ENCODE peak calls at places on chromosomes 6 and 20, in nine cellular contexts. One of them, this sample, is unnamed.

GRCh38 chr20:64224344-64225165 is 31.0 kb upstream of the PCMTD2 start:
- DNase-seq in transverse colon: no peak
- DNase-seq in fibroblast of lung: peak
- DNase-seq in body of pancreas: peak
- DNase-seq in prostate gland: no peak
- DNase-seq in IMR-90: peak
- DNase-seq in WERI-Rb-1: no peak
- DNase-seq in tibial nerve: no peak
- DNase-seq in AG04450: peak
- DNase-seq in this sample: peak

GRCh38 chr20:46963758-46964181 is 69.1 kb downstream of the EYA2 start:
- DNase-seq in fibroblast of lung: no peak
- DNase-seq in IMR-90: peak
- DNase-seq in tibial nerve: no peak
- DNase-seq in WERI-Rb-1: no peak
- DNase-seq in body of pancreas: no peak
- DNase-seq in AG04450: no peak
- DNase-seq in prostate gland: peak
- DNase-seq in transverse colon: no peak
- DNase-seq in this sample: peak

GRCh38 chr20:19833395-19833794 is 75.3 kb downstream of the RIN2 start:
- DNase-seq in WERI-Rb-1: no peak
- DNase-seq in fibroblast of lung: no peak
- DNase-seq in AG04450: no peak
- DNase-seq in IMR-90: no peak
- DNase-seq in transverse colon: no peak
- DNase-seq in prostate gland: no peak
- DNase-seq in tibial nerve: no peak
- DNase-seq in body of pancreas: no peak
- DNase-seq in this sample: no peak

GRCh38 chr20:14431568-14431967 is 94.2 kb upstream of the FLRT3 start:
- DNase-seq in body of pancreas: no peak
- DNase-seq in transverse colon: no peak
- DNase-seq in IMR-90: no peak
- DNase-seq in tibial nerve: no peak
- DNase-seq in prostate gland: no peak
- DNase-seq in fibroblast of lung: no peak
- DNase-seq in AG04450: no peak
- DNase-seq in WERI-Rb-1: no peak
- DNase-seq in this sample: no peak

GRCh38 chr20:43972051-43972450 is 57.4 kb downstream of the TOX2 start:
- DNase-seq in AG04450: no peak
- DNase-seq in tibial nerve: no peak
- DNase-seq in prostate gland: no peak
- DNase-seq in IMR-90: no peak
- DNase-seq in WERI-Rb-1: no peak
- DNase-seq in transverse colon: no peak
- DNase-seq in fibroblast of lung: no peak
- DNase-seq in body of pancreas: no peak
- DNase-seq in this sample: no peak

GRCh38 chr6:20213271-20213798 is 1.1 kb upstream of the MBOAT1 start:
- DNase-seq in WERI-Rb-1: no peak
- DNase-seq in prostate gland: no peak
- DNase-seq in IMR-90: no peak
- DNase-seq in tibial nerve: no peak
- DNase-seq in AG04450: no peak
- DNase-seq in body of pancreas: no peak
- DNase-seq in transverse colon: no peak
- DNase-seq in fibroblast of lung: no peak
- DNase-seq in this sample: no peak

GRCh38 chr20:63503524-63503923 is 4.6 kb upstream of the EEF1A2 start:
- DNase-seq in IMR-90: no peak
- DNase-seq in WERI-Rb-1: no peak
- DNase-seq in transverse colon: no peak
- DNase-seq in prostate gland: no peak
- DNase-seq in tibial nerve: no peak
- DNase-seq in body of pancreas: no peak
- DNase-seq in AG04450: no peak
- DNase-seq in fibroblast of lung: no peak
- DNase-seq in this sample: no peak

GRCh38 chr6:158850807-158851115 is 31.6 kb upstream of the EZR start:
- DNase-seq in fibroblast of lung: peak
- DNase-seq in WERI-Rb-1: no peak
- DNase-seq in tibial nerve: no peak
- DNase-seq in IMR-90: peak
- DNase-seq in transverse colon: no peak
- DNase-seq in AG04450: no peak
- DNase-seq in prostate gland: no peak
- DNase-seq in body of pancreas: no peak
- DNase-seq in this sample: no peak

GRCh38 chr6:148915889-148916288 is 169.1 kb downstream of the UST start:
- DNase-seq in IMR-90: no peak
- DNase-seq in transverse colon: no peak
- DNase-seq in AG04450: no peak
- DNase-seq in tibial nerve: no peak
- DNase-seq in body of pancreas: no peak
- DNase-seq in WERI-Rb-1: no peak
- DNase-seq in fibroblast of lung: no peak
- DNase-seq in prostate gland: no peak
- DNase-seq in this sample: no peak

GRCh38 chr20:31838646-31839292 is 6.6 kb downstream of the FOXS1 start:
- DNase-seq in WERI-Rb-1: no peak
- DNase-seq in AG04450: no peak
- DNase-seq in prostate gland: no peak
- DNase-seq in IMR-90: no peak
- DNase-seq in fibroblast of lung: no peak
- DNase-seq in tibial nerve: no peak
- DNase-seq in body of pancreas: no peak
- DNase-seq in transverse colon: no peak
- DNase-seq in this sample: no peak

GRCh38 chr20:33859157-33859695 is 48.1 kb downstream of the CHMP4B start:
- DNase-seq in prostate gland: no peak
- DNase-seq in IMR-90: no peak
- DNase-seq in fibroblast of lung: no peak
- DNase-seq in transverse colon: peak
- DNase-seq in body of pancreas: no peak
- DNase-seq in AG04450: no peak
- DNase-seq in WERI-Rb-1: no peak
- DNase-seq in tibial nerve: no peak
- DNase-seq in this sample: no peak

GRCh38 chr20:21498646-21499045 is 15.2 kb downstream of the NKX2-2 start:
- DNase-seq in AG04450: no peak
- DNase-seq in body of pancreas: no peak
- DNase-seq in prostate gland: no peak
- DNase-seq in transverse colon: no peak
- DNase-seq in tibial nerve: no peak
- DNase-seq in fibroblast of lung: no peak
- DNase-seq in WERI-Rb-1: no peak
- DNase-seq in IMR-90: no peak
- DNase-seq in this sample: no peak

GRCh38 chr6:105359419-105360366 is 43.2 kb downstream of the PREP start:
- DNase-seq in fibroblast of lung: peak
- DNase-seq in IMR-90: peak
- DNase-seq in tibial nerve: no peak
- DNase-seq in WERI-Rb-1: no peak
- DNase-seq in transverse colon: no peak
- DNase-seq in body of pancreas: no peak
- DNase-seq in AG04450: peak
- DNase-seq in prostate gland: no peak
- DNase-seq in this sample: peak

GRCh38 chr20:53645582-53645897 is 51.9 kb upstream of the ZNF217 start:
- DNase-seq in WERI-Rb-1: no peak
- DNase-seq in transverse colon: no peak
- DNase-seq in fibroblast of lung: no peak
- DNase-seq in AG04450: no peak
- DNase-seq in IMR-90: no peak
- DNase-seq in body of pancreas: no peak
- DNase-seq in tibial nerve: no peak
- DNase-seq in prostate gland: no peak
- DNase-seq in this sample: no peak

GRCh38 chr6:11271637-11272036 is 39.2 kb upstream of the NEDD9 start:
- DNase-seq in IMR-90: peak
- DNase-seq in transverse colon: no peak
- DNase-seq in WERI-Rb-1: no peak
- DNase-seq in AG04450: peak
- DNase-seq in tibial nerve: no peak
- DNase-seq in body of pancreas: no peak
- DNase-seq in prostate gland: no peak
- DNase-seq in fibroblast of lung: peak
- DNase-seq in this sample: no peak

GRCh38 chr6:11273406-11274065 is 41.1 kb upstream of the NEDD9 start:
- DNase-seq in AG04450: no peak
- DNase-seq in transverse colon: peak
- DNase-seq in prostate gland: no peak
- DNase-seq in fibroblast of lung: no peak
- DNase-seq in IMR-90: no peak
- DNase-seq in tibial nerve: no peak
- DNase-seq in body of pancreas: no peak
- DNase-seq in WERI-Rb-1: no peak
- DNase-seq in this sample: no peak

GRCh38 chr6:11270030-11271027 is 37.9 kb upstream of the NEDD9 start:
- DNase-seq in WERI-Rb-1: no peak
- DNase-seq in body of pancreas: peak
- DNase-seq in IMR-90: peak
- DNase-seq in tibial nerve: no peak
- DNase-seq in transverse colon: peak
- DNase-seq in prostate gland: no peak
- DNase-seq in AG04450: no peak
- DNase-seq in fibroblast of lung: peak
- DNase-seq in this sample: no peak

GRCh38 chr6:11271228-11271627 is 38.8 kb upstream of the NEDD9 start:
- DNase-seq in AG04450: no peak
- DNase-seq in fibroblast of lung: no peak
- DNase-seq in tibial nerve: no peak
- DNase-seq in IMR-90: no peak
- DNase-seq in transverse colon: no peak
- DNase-seq in prostate gland: no peak
- DNase-seq in WERI-Rb-1: no peak
- DNase-seq in body of pancreas: peak
- DNase-seq in this sample: no peak

GRCh38 chr6:11272491-11273192 is 40.2 kb upstream of the NEDD9 start:
- DNase-seq in fibroblast of lung: no peak
- DNase-seq in AG04450: no peak
- DNase-seq in prostate gland: no peak
- DNase-seq in tibial nerve: no peak
- DNase-seq in transverse colon: no peak
- DNase-seq in WERI-Rb-1: no peak
- DNase-seq in body of pancreas: no peak
- DNase-seq in IMR-90: no peak
- DNase-seq in this sample: no peak
- H3K27ac ChIP-seq in fibroblast of lung: no peak
- H3K27ac ChIP-seq in AG04450: no peak
- H3K27ac ChIP-seq in prostate gland: no peak
- H3K27ac ChIP-seq in tibial nerve: no peak
- H3K27ac ChIP-seq in transverse colon: peak
- H3K27ac ChIP-seq in WERI-Rb-1: no peak
- H3K27ac ChIP-seq in body of pancreas: no peak
- H3K27ac ChIP-seq in IMR-90: peak
- H3K27ac ChIP-seq in this sample: no peak

GRCh38 chr20:24677626-24678328 is 208.3 kb downstream of the SYNDIG1 start:
- DNase-seq in transverse colon: no peak
- DNase-seq in tibial nerve: no peak
- DNase-seq in IMR-90: no peak
- DNase-seq in body of pancreas: no peak
- DNase-seq in WERI-Rb-1: no peak
- DNase-seq in prostate gland: no peak
- DNase-seq in fibroblast of lung: no peak
- DNase-seq in AG04450: no peak
- DNase-seq in this sample: no peak
- TF ChIP-seq CTCF in transverse colon: no peak
- TF ChIP-seq CTCF in tibial nerve: no peak
- TF ChIP-seq CTCF in IMR-90: no peak
- TF ChIP-seq CTCF in body of pancreas: no peak
- TF ChIP-seq CTCF in WERI-Rb-1: no peak
- TF ChIP-seq CTCF in prostate gland: no peak
- TF ChIP-seq CTCF in fibroblast of lung: no peak
- TF ChIP-seq CTCF in AG04450: no peak
- TF ChIP-seq CTCF in this sample: no peak

GRCh38 chr6:7270320-7271204 is 42.4 kb downstream of the SSR1 start:
- DNase-seq in IMR-90: no peak
- DNase-seq in transverse colon: no peak
- DNase-seq in fibroblast of lung: no peak
- DNase-seq in prostate gland: no peak
- DNase-seq in tibial nerve: no peak
- DNase-seq in WERI-Rb-1: no peak
- DNase-seq in body of pancreas: peak
- DNase-seq in AG04450: no peak
- DNase-seq in this sample: no peak
- H3K27ac ChIP-seq in IMR-90: no peak
- H3K27ac ChIP-seq in transverse colon: no peak
- H3K27ac ChIP-seq in fibroblast of lung: no peak
- H3K27ac ChIP-seq in prostate gland: no peak
- H3K27ac ChIP-seq in tibial nerve: no peak
- H3K27ac ChIP-seq in WERI-Rb-1: no peak
- H3K27ac ChIP-seq in body of pancreas: peak
- H3K27ac ChIP-seq in AG04450: no peak
- H3K27ac ChIP-seq in this sample: peak

GRCh38 chr6:47288245-47289090 is 21.2 kb downstream of the TNFRSF21 start:
- DNase-seq in tibial nerve: no peak
- DNase-seq in prostate gland: no peak
- DNase-seq in AG04450: no peak
- DNase-seq in body of pancreas: no peak
- DNase-seq in transverse colon: no peak
- DNase-seq in WERI-Rb-1: no peak
- DNase-seq in IMR-90: no peak
- DNase-seq in fibroblast of lung: no peak
- DNase-seq in this sample: no peak

GRCh38 chr6:47286301-47286700 is 23.4 kb downstream of the TNFRSF21 start:
- DNase-seq in transverse colon: no peak
- DNase-seq in prostate gland: no peak
- DNase-seq in body of pancreas: no peak
- DNase-seq in WERI-Rb-1: no peak
- DNase-seq in tibial nerve: no peak
- DNase-seq in IMR-90: no peak
- DNase-seq in fibroblast of lung: no peak
- DNase-seq in AG04450: no peak
- DNase-seq in this sample: no peak

GRCh38 chr6:47292944-47293343 is 16.8 kb downstream of the TNFRSF21 start:
- DNase-seq in body of pancreas: no peak
- DNase-seq in AG04450: no peak
- DNase-seq in tibial nerve: no peak
- DNase-seq in WERI-Rb-1: no peak
- DNase-seq in transverse colon: no peak
- DNase-seq in prostate gland: no peak
- DNase-seq in IMR-90: peak
- DNase-seq in fibroblast of lung: peak
- DNase-seq in this sample: peak

GRCh38 chr6:47292027-47292426 is 17.7 kb downstream of the TNFRSF21 start:
- DNase-seq in WERI-Rb-1: no peak
- DNase-seq in tibial nerve: no peak
- DNase-seq in IMR-90: no peak
- DNase-seq in fibroblast of lung: no peak
- DNase-seq in body of pancreas: no peak
- DNase-seq in AG04450: no peak
- DNase-seq in transverse colon: no peak
- DNase-seq in prostate gland: no peak
- DNase-seq in this sample: no peak

GRCh38 chr6:47290124-47290834 is 19.4 kb downstream of the TNFRSF21 start:
- DNase-seq in tibial nerve: no peak
- DNase-seq in IMR-90: no peak
- DNase-seq in transverse colon: no peak
- DNase-seq in body of pancreas: no peak
- DNase-seq in WERI-Rb-1: no peak
- DNase-seq in prostate gland: no peak
- DNase-seq in fibroblast of lung: no peak
- DNase-seq in AG04450: no peak
- DNase-seq in this sample: no peak
- TF ChIP-seq CTCF in tibial nerve: no peak
- TF ChIP-seq CTCF in IMR-90: no peak
- TF ChIP-seq CTCF in transverse colon: no peak
- TF ChIP-seq CTCF in body of pancreas: no peak
- TF ChIP-seq CTCF in WERI-Rb-1: no peak
- TF ChIP-seq CTCF in prostate gland: no peak
- TF ChIP-seq CTCF in fibroblast of lung: no peak
- TF ChIP-seq CTCF in AG04450: no peak
- TF ChIP-seq CTCF in this sample: no peak